ENCODE peak calls at places on chromosomes 12 and 14, in eight cellular contexts. One of them, this sample, is unnamed.

GRCh38 chr12:47073951-47074350 is 5.5 kb upstream of the PCED1B start:
- DNase-seq in activated CD4-positive, alpha-beta T cell treated with anti-CD3 and anti-CD28 coated beads for 4 hours: no peak
- DNase-seq in DMS153: no peak
- DNase-seq in neuronal stem cell: no peak
- DNase-seq in activated CD8-positive, alpha-beta memory T cell treated with anti-CD3 and anti-CD28 coated beads, Interleukin-2, amount 50 U/mL, for 48 hours: no peak
- DNase-seq in Peyer's patch: no peak
- DNase-seq in GM04504: no peak
- DNase-seq in Calu3: no peak
- DNase-seq in this sample: no peak

GRCh38 chr12:104707794-104708558 is 250.1 kb downstream of the SLC41A2 start:
- DNase-seq in activated CD4-positive, alpha-beta T cell treated with anti-CD3 and anti-CD28 coated beads for 4 hours: no peak
- DNase-seq in DMS153: no peak
- DNase-seq in neuronal stem cell: no peak
- DNase-seq in activated CD8-positive, alpha-beta memory T cell treated with anti-CD3 and anti-CD28 coated beads, Interleukin-2, amount 50 U/mL, for 48 hours: no peak
- DNase-seq in Peyer's patch: no peak
- DNase-seq in GM04504: no peak
- DNase-seq in Calu3: no peak
- DNase-seq in this sample: no peak

GRCh38 chr12:105562727-105563072 is 232.2 kb downstream of the C12orf75 start:
- DNase-seq in activated CD4-positive, alpha-beta T cell treated with anti-CD3 and anti-CD28 coated beads for 4 hours: no peak
- DNase-seq in DMS153: peak
- DNase-seq in neuronal stem cell: no peak
- DNase-seq in activated CD8-positive, alpha-beta memory T cell treated with anti-CD3 and anti-CD28 coated beads, Interleukin-2, amount 50 U/mL, for 48 hours: no peak
- DNase-seq in Peyer's patch: no peak
- DNase-seq in GM04504: no peak
- DNase-seq in Calu3: no peak
- DNase-seq in this sample: peak

GRCh38 chr12:2691001-2691339 is 103.8 kb upstream of the FKBP4 start:
- DNase-seq in activated CD4-positive, alpha-beta T cell treated with anti-CD3 and anti-CD28 coated beads for 4 hours: peak
- DNase-seq in DMS153: peak
- DNase-seq in neuronal stem cell: peak
- DNase-seq in activated CD8-positive, alpha-beta memory T cell treated with anti-CD3 and anti-CD28 coated beads, Interleukin-2, amount 50 U/mL, for 48 hours: peak
- DNase-seq in Peyer's patch: peak
- DNase-seq in GM04504: no peak
- DNase-seq in Calu3: no peak
- DNase-seq in this sample: peak

GRCh38 chr12:55780695-55781094 is 36.8 kb downstream of the SARNP start:
- DNase-seq in activated CD4-positive, alpha-beta T cell treated with anti-CD3 and anti-CD28 coated beads for 4 hours: no peak
- DNase-seq in DMS153: no peak
- DNase-seq in neuronal stem cell: no peak
- DNase-seq in activated CD8-positive, alpha-beta memory T cell treated with anti-CD3 and anti-CD28 coated beads, Interleukin-2, amount 50 U/mL, for 48 hours: no peak
- DNase-seq in Peyer's patch: no peak
- DNase-seq in GM04504: no peak
- DNase-seq in Calu3: no peak
- DNase-seq in this sample: no peak

GRCh38 chr12:53176750-53177149 is 3.8 kb upstream of the ZNF740 start:
- DNase-seq in activated CD4-positive, alpha-beta T cell treated with anti-CD3 and anti-CD28 coated beads for 4 hours: no peak
- DNase-seq in DMS153: no peak
- DNase-seq in neuronal stem cell: no peak
- DNase-seq in activated CD8-positive, alpha-beta memory T cell treated with anti-CD3 and anti-CD28 coated beads, Interleukin-2, amount 50 U/mL, for 48 hours: no peak
- DNase-seq in Peyer's patch: no peak
- DNase-seq in GM04504: no peak
- DNase-seq in Calu3: no peak
- DNase-seq in this sample: no peak

GRCh38 chr12:90816353-90817089 is 138.5 kb downstream of the CCER1 start:
- DNase-seq in activated CD4-positive, alpha-beta T cell treated with anti-CD3 and anti-CD28 coated beads for 4 hours: no peak
- DNase-seq in DMS153: peak
- DNase-seq in neuronal stem cell: no peak
- DNase-seq in activated CD8-positive, alpha-beta memory T cell treated with anti-CD3 and anti-CD28 coated beads, Interleukin-2, amount 50 U/mL, for 48 hours: no peak
- DNase-seq in Peyer's patch: no peak
- DNase-seq in GM04504: no peak
- DNase-seq in Calu3: no peak
- DNase-seq in this sample: no peak

GRCh38 chr14:24427537-24428508 is 1.6 kb downstream of the CBLN3 start:
- DNase-seq in activated CD4-positive, alpha-beta T cell treated with anti-CD3 and anti-CD28 coated beads for 4 hours: no peak
- DNase-seq in DMS153: no peak
- DNase-seq in neuronal stem cell: no peak
- DNase-seq in activated CD8-positive, alpha-beta memory T cell treated with anti-CD3 and anti-CD28 coated beads, Interleukin-2, amount 50 U/mL, for 48 hours: peak
- DNase-seq in Peyer's patch: peak
- DNase-seq in GM04504: no peak
- DNase-seq in Calu3: no peak
- DNase-seq in this sample: no peak

GRCh38 chr12:3604750-3605638 is 114.0 kb downstream of the PRMT8 start:
- DNase-seq in activated CD4-positive, alpha-beta T cell treated with anti-CD3 and anti-CD28 coated beads for 4 hours: no peak
- DNase-seq in DMS153: peak
- DNase-seq in neuronal stem cell: no peak
- DNase-seq in activated CD8-positive, alpha-beta memory T cell treated with anti-CD3 and anti-CD28 coated beads, Interleukin-2, amount 50 U/mL, for 48 hours: no peak
- DNase-seq in Peyer's patch: no peak
- DNase-seq in GM04504: no peak
- DNase-seq in Calu3: peak
- DNase-seq in this sample: peak

This sample was measured in transverse colon.